ENCODE peak calls at places on chromosomes 2 and 18, in four cellular contexts. S is left ventricle myocardium inferior, I is spleen, V is mammary epithelial cell. Z is an unnamed sample. For H3K9me3, the result is how much of the 10 kb centered on the place peaks cover.

GRCh38 chr2:230650585-230651137 is 62.0 kb upstream of the CAB39 start:
- DNase-seq in I (no peak), S (no peak), V (no peak), Z (no peak)

GRCh38 chr2:100780203-100781008 is 39.5 kb upstream of the NPAS2 start:
- DNase-seq in S (no peak), I (no peak), V (peak), Z (no peak)

GRCh38 chr2:235803028-235803427 is 309.2 kb downstream of the AGAP1 start:
- DNase-seq in V (no peak), I (no peak), S (no peak), Z (no peak)

GRCh38 chr2:61900246-61900645 is 5.2 kb upstream of the COMMD1 start:
- DNase-seq in S (no peak), V (no peak), I (no peak), Z (no peak)

GRCh38 chr2:105239924-105240323 is 1.6 kb upstream of the GPR45 start:
- DNase-seq in V (peak), S (no peak), I (no peak), Z (no peak)

GRCh38 chr2:239548491-239548890 is 147.7 kb upstream of the HDAC4 start:
- DNase-seq in S (no peak), V (peak), I (peak), Z (no peak)

GRCh38 chr18:31510319-31510718 is 12.3 kb downstream of the DSG2 start:
- DNase-seq in S (no peak), V (peak), I (no peak), Z (no peak)

GRCh38 chr2:47134386-47135090 is 20.6 kb downstream of the STPG4 start:
- DNase-seq in I (no peak), V (no peak), S (no peak), Z (no peak)

GRCh38 chr2:221571108-221571390 is 1.1 kb downstream of the EPHA4 start:
- DNase-seq in S (no peak), V (no peak), I (peak), Z (peak)

GRCh38 chr18:9683418-9684396 is 24.4 kb upstream of the RAB31 start:
- DNase-seq in S (no peak), I (no peak), V (peak), Z (no peak)

GRCh38 chr2:134491022-134491421 is 227.8 kb downstream of the TMEM163 start:
- DNase-seq in S (no peak), I (no peak), V (no peak), Z (no peak)

GRCh38 chr2:9782197-9782719 is 61.0 kb upstream of the TAF1B start:
- DNase-seq in V (peak), S (no peak), I (no peak), Z (peak)

GRCh38 chr2:50077190-50077589 is 922.9 kb upstream of the FSHR start:
- DNase-seq in S (no peak), V (no peak), I (no peak), Z (no peak)

GRCh38 chr2:42931818-42932195 is 139.4 kb upstream of the HAAO start:
- DNase-seq in V (no peak), I (no peak), S (no peak), Z (no peak)

GRCh38 chr2:221235941-221236340 is 336.2 kb downstream of the EPHA4 start:
- DNase-seq in S (no peak), I (no peak), V (no peak), Z (no peak)

GRCh38 chr2:191622374-191623320 is 55.3 kb upstream of the NABP1 start:
- DNase-seq in V (peak), S (no peak), I (no peak), Z (no peak)

DNA sequence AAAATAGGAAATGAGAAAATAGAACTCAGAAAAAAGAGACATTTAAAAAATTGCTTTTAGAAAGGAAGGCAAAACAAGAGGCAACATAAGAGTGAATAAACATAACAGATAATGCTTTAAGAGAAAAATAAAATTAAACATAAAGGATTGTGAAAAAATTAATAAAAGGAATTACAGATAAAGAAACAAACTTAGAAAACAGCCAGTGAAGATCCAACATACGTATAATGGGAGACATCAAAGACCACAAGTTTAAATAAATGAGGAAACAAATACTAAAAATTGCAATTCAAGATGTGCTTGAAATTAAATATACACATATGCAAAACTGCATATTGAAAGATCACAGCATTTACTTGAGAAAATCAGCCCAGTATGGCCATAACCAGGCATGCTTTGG is 448.9 kb downstream of the NBAS start:
- DNase-seq in V (no peak), S (no peak), I (no peak), Z (no peak)
- H3K9me3 ChIP-seq in V (under half), S (half or more), I (under half), Z (under half)

DNA sequence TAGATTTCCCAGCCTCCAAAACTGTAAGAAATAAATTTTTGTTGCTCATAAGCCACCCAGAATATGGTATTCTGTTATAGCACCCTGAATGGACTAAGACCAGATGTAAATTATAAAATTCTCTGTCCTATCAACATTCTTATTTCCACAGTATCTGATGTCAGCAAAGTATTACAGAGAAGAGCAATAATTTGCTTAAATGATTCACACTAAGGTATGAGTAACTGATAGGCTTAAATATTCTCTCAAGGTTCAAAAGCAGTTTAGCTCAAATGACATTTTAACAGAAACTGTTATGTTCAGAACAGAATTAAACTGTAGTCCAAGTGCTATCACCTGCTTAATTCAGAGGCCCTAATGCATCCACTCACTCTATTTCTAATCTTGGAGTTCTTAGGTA is 12.8 kb downstream of the SESTD1 start:
- DNase-seq in I (no peak), V (no peak), S (no peak), Z (no peak)
- H3K9me3 ChIP-seq in I (under half), V (under half), S (under half), Z (under half)

GRCh38 chr2:85017436-85018048 is 46.6 kb downstream of the KCMF1 start:
- DNase-seq in V (no peak), I (no peak), S (no peak), Z (no peak)

GRCh38 chr2:85018049-85018447 is 47.1 kb downstream of the KCMF1 start:
- DNase-seq in I (no peak), V (no peak), S (no peak), Z (no peak)

GRCh38 chr2:85012855-85013254 is 41.9 kb downstream of the KCMF1 start:
- DNase-seq in I (no peak), S (no peak), V (no peak), Z (no peak)

GRCh38 chr2:85019121-85019520 is 48.2 kb downstream of the KCMF1 start:
- DNase-seq in S (no peak), I (no peak), V (peak), Z (no peak)

GRCh38 chr2:85015653-85016360 is 44.8 kb downstream of the KCMF1 start:
- DNase-seq in S (no peak), I (no peak), V (no peak), Z (no peak)
- H3K9me3 ChIP-seq in S (under half), I (under half), V (under half), Z (under half)

GRCh38 chr2:20025065-20025786 is 12.8 kb upstream of the MATN3 start:
- DNase-seq in I (no peak), S (no peak), V (no peak), Z (no peak)
- H3K9me3 ChIP-seq in I (under half), S (under half), V (under half), Z (under half)

Z was measured in T-helper 17 cell.